ENCODE peak calls at places on chromosomes 6 and 20, in four cellular contexts. I, F, D and W are unnamed samples.

GRCh38 chr20:23386304-23387117 is 24.5 kb downstream of the GZF1 start:
- DNase-seq in I (no peak), F (no peak), D (no peak), W (no peak)

GRCh38 chr6:39092124-39092523 is 22.9 kb downstream of the SAYSD1 start:
- DNase-seq in I (peak), F (no peak), D (no peak), W (peak)

GRCh38 chr20:25571240-25571639 is 14.1 kb downstream of the NINL start:
- DNase-seq in I (no peak), F (no peak), D (no peak), W (no peak)

GRCh38 chr6:53432318-53433161 is 83.8 kb upstream of the ELOVL5 start:
- DNase-seq in I (no peak), F (no peak), D (peak), W (no peak)

GRCh38 chr6:5510331-5510730 is 249.0 kb downstream of the FARS2 start:
- DNase-seq in I (no peak), F (peak), D (no peak), W (no peak)

GRCh38 chr6:122530440-122531046 is 58.9 kb upstream of the SERINC1 start:
- DNase-seq in I (peak), F (peak), D (peak), W (peak)

GRCh38 chr6:133502451-133503259 is 261.5 kb downstream of the EYA4 start:
- DNase-seq in I (no peak), F (no peak), D (peak), W (peak)

GRCh38 chr6:169288591-169288990 is 34.9 kb upstream of the THBS2 start:
- DNase-seq in I (no peak), F (no peak), D (peak), W (no peak)

GRCh38 chr6:4940416-4940815 is 63.4 kb downstream of the RPP40 start:
- DNase-seq in I (no peak), F (no peak), D (no peak), W (no peak)

GRCh38 chr6:158031445-158032353 is 50.0 kb downstream of the SYNJ2 start:
- DNase-seq in I (peak), F (no peak), D (peak), W (peak)

GRCh38 chr20:53322651-53323050 is 271.0 kb downstream of the ZNF217 start:
- DNase-seq in I (no peak), F (no peak), D (no peak), W (no peak)

GRCh38 chr20:17621229-17621968 is 51.5 kb downstream of the DSTN start:
- DNase-seq in I (no peak), F (peak), D (no peak), W (no peak)

GRCh38 chr6:24283043-24283985 is 74.5 kb downstream of the DCDC2 start:
- DNase-seq in I (peak), F (peak), D (peak), W (peak)

GRCh38 chr20:44066645-44067606 is 120.1 kb downstream of the JPH2 start:
- DNase-seq in I (no peak), F (no peak), D (no peak), W (no peak)

GRCh38 chr6:33840064-33840926 is 36.5 kb upstream of the MLN start:
- DNase-seq in I (no peak), F (no peak), D (peak), W (peak)

GRCh38 chr20:59591061-59591460 is 13.3 kb upstream of the PHACTR3 start:
- DNase-seq in I (no peak), F (no peak), D (no peak), W (no peak)

GRCh38 chr6:20559924-20560551 is 25.8 kb downstream of the CDKAL1 start:
- DNase-seq in I (no peak), F (no peak), D (no peak), W (no peak)

GRCh38 chr6:119442776-119443184 is 93.2 kb upstream of the MAN1A1 start:
- DNase-seq in I (no peak), F (no peak), D (no peak), W (no peak)

GRCh38 chr6:107822154-107823046 is 1.7 kb downstream of the SCML4 start:
- DNase-seq in I (no peak), F (no peak), D (no peak), W (no peak)

GRCh38 chr6:108626777-108627176 is 66.1 kb downstream of the FOXO3 start:
- DNase-seq in I (no peak), F (no peak), D (no peak), W (no peak)

GRCh38 chr6:147255948-147256674 is 51.9 kb downstream of the STXBP5 start:
- DNase-seq in I (no peak), F (no peak), D (no peak), W (no peak)

GRCh38 chr6:170027111-170028043 is 263.5 kb downstream of the DLL1 start:
- DNase-seq in I (no peak), F (no peak), D (peak), W (no peak)

DNA sequence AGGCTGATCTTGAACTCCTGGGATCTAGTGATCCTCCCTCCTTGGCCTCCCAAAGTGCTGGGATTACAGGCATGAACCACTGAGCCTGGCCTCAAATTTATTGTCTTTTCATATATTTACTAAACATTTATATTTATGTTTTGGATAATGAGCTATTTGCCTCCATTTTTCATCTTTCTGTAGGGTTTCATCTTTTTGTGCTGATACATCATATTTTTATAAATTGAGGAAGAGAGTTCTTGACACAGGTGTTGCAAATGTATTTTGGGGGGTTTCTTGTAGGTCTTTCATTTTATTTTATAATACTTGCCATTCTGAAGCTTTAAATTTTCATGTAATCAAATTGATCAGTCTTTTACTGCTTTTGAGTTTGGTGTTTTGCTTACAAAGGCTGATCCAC is 72.4 kb downstream of the L3MBTL3 start:
- DNase-seq in I (no peak), F (no peak), D (no peak), W (no peak)
- H2BK120ac ChIP-seq in I (no peak), F (no peak), D (no peak), W (no peak)

GRCh38 chr6:44667226-44667625 is 279.7 kb downstream of the CDC5L start:
- DNase-seq in I (peak), F (peak), D (peak), W (peak)
- H2BK120ac ChIP-seq in I (no peak), F (no peak), D (peak), W (peak)

DNA sequence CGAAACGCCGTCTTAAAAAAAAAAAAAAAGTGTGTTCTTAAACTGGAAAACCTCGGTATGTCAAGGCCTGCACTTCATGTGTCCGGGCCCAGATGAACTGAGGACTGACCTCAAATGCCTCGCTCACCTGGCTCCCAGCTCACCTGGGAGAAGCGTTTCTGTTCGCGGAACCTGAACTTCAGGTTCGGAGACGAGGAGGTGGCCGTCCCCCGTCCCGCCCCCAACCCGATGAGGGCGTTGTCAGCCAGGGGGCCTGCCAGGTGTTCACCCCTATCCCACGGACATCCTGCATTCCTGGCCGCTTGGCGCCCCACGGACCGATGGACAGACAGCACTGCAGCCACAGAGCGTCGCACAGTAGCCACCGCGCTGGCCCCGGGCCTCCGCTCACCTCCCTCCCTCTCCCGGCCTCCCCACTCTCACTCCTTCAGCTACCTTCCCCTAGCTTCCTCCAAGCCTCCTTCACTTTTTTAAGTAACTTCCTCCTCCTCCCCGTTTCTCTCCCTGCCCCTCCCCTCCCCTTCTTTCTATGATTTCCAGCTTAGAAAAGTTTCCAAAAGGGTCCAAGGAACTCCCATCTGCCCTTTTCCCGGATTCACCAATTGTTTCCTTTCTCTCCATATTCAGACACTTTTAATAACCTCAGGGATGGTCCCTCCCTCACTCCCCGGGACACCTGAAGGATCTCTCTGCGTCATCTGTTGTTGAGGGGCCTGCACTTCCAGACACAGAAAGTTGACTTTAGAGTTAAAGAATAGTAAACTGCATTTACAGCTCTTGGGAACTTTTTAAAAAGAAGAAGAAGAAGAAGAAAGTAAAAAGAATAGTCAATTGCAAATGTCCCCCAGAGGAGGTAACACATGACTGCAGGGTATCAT is 22.7 kb upstream of the MCM3 start:
- DNase-seq in I (no peak), F (peak), D (no peak), W (peak)
- H2BK120ac ChIP-seq in I (no peak), F (no peak), D (no peak), W (no peak)

GRCh38 chr6:37792457-37793039 is 27.0 kb upstream of the ZFAND3 start:
- DNase-seq in I (no peak), F (no peak), D (no peak), W (no peak)
- H2BK120ac ChIP-seq in I (no peak), F (no peak), D (no peak), W (no peak)